ENCODE peak calls at places on chromosome 20, in seven cellular contexts. B, M, U, T, C, K and V are unnamed samples.

GRCh38 chr20:48538058-48538825 is 289.6 kb downstream of the PREX1 start:
- DNase-seq in B (peak; percentile 59), M (peak; percentile 94), U (no peak), T (no peak), C (no peak), K (peak; percentile 94), V (no peak)

GRCh38 chr20:57772349-57772964 is 62.6 kb upstream of the PMEPA1 start:
- DNase-seq in B (peak; percentile 72), M (peak; percentile 96), U (no peak), T (no peak), C (no peak), K (peak; percentile 71), V (no peak)

GRCh38 chr20:15406072-15406471 is 1068.7 kb upstream of the FLRT3 start:
- DNase-seq in B (no peak), M (peak; percentile 23), U (no peak), T (no peak), C (no peak), K (no peak), V (no peak)

GRCh38 chr20:9467995-9468394 is 46.4 kb upstream of the LAMP5 start:
- DNase-seq in B (no peak), M (no peak), U (no peak), T (no peak), C (no peak), K (no peak), V (no peak)

GRCh38 chr20:36145877-36146707 is 8.4 kb upstream of the EPB41L1 start:
- DNase-seq in B (no peak), M (no peak), U (no peak), T (peak; percentile 8), C (no peak), K (no peak), V (no peak)

GRCh38 chr20:17712708-17713107 is 12.9 kb downstream of the BANF2 start:
- DNase-seq in B (no peak), M (no peak), U (no peak), T (no peak), C (no peak), K (no peak), V (no peak)

GRCh38 chr20:40489886-40490285 is 199.2 kb downstream of the MAFB start:
- DNase-seq in B (peak; percentile 86), M (peak; percentile 91), U (no peak), T (no peak), C (no peak), K (peak; percentile 35), V (no peak)

GRCh38 chr20:63782051-63782471 is 42.5 kb downstream of the SLC2A4RG start:
- DNase-seq in B (no peak), M (no peak), U (no peak), T (no peak), C (peak; percentile 29), K (no peak), V (no peak)

GRCh38 chr20:23412026-23412425 is 9.3 kb downstream of the NAPB start:
- DNase-seq in B (no peak), M (no peak), U (no peak), T (no peak), C (no peak), K (peak; percentile 18), V (no peak)